ENCODE peak calls at places on chromosomes 3 and 15, in ten cellular contexts. I, P, K, W, H, T, O, L, S and M are unnamed samples.

GRCh38 chr3:49607105-49607591 is 52.9 kb downstream of the BSN start:
- DNase-seq in K (no peak), I (no peak), P (peak; percentile 16), W (no peak), H (no peak), S (no peak), L (no peak), O (no peak), T (no peak), M (no peak)

GRCh38 chr3:67610458-67610857 is 44.0 kb downstream of the SUCLG2 start:
- DNase-seq in H (no peak), K (no peak), I (no peak), W (peak; percentile 85), T (no peak), L (no peak), P (no peak), O (no peak), S (no peak), M (no peak)

GRCh38 chr3:186137051-186137685 is 28.3 kb upstream of the ETV5 start:
- DNase-seq in I (no peak), T (no peak), H (no peak), O (no peak), S (no peak), L (no peak), P (no peak), W (no peak), K (no peak), M (no peak)

GRCh38 chr3:115825046-115825445 is 201.7 kb downstream of the GAP43 start:
- DNase-seq in S (no peak), K (peak; percentile 21), O (no peak), L (no peak), I (no peak), T (no peak), W (peak; percentile 80), P (no peak), H (no peak), M (peak; percentile 79)

GRCh38 chr3:55313701-55314100 is 173.4 kb downstream of the WNT5A start:
- DNase-seq in T (no peak), I (no peak), P (no peak), W (no peak), L (no peak), H (no peak), S (no peak), O (no peak), K (no peak), M (no peak)

GRCh38 chr3:88321696-88322095 is 171.9 kb downstream of the C3orf38 start:
- DNase-seq in K (no peak), T (no peak), O (no peak), L (no peak), P (no peak), H (no peak), I (no peak), S (no peak), W (no peak), M (no peak)

GRCh38 chr3:48739955-48740823 is 23.2 kb upstream of the IP6K2 start:
- DNase-seq in S (peak; percentile 49), P (peak; percentile 89), K (peak; percentile 93), W (peak; percentile 75), H (peak; percentile 70), T (peak; percentile 96), O (peak; percentile 92), I (no peak), L (peak; percentile 90), M (no peak)

GRCh38 chr15:83014205-83014653 is 2.8 kb upstream of the C15orf40 start:
- DNase-seq in T (no peak), I (no peak), L (no peak), W (no peak), O (no peak), H (no peak), P (no peak), S (no peak), K (no peak), M (no peak)

DNA sequence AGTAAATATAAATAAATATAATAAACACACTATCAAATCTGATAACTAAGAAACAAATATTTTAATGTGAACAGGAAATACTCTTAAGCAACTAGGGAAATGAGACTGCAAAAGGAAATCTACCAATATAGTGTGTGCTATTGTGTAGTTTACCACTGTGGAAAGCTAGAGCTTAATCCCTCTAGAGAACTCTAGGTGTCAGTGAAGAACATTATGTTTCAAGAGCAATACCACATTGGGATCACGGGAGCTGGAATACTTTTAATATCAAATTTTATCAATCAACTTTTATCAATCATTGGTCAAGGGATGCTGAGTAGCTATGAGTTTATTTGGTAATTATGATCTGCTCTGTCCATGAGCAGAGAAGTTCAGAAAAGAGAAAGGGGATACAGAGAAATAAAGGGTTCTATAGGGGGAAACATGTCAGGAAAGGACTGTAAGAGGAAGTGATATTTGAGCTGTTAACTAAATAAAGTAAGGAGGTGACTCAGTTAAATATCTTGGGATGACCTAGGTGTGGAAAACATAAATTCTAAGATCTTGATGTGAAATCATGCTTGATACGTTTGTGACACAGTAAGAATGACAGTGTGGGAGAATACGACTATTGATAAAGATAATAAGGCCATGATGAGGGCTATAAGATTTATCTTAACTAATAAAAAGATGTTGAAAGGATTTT is 762.2 kb upstream of the ALCAM start:
- DNase-seq in O (no peak), K (no peak), T (no peak), L (no peak), P (no peak), I (no peak), S (no peak), H (no peak), W (peak; percentile 48), M (no peak)
- TF ChIP-seq CTCF in O (peak; percentile 61), K (peak; percentile 30), T (no peak), L (no peak), P (peak; percentile 20), I (peak; percentile 41), S (no peak), H (peak; percentile 37), W (peak; percentile 51), M (peak; percentile 50)

DNA sequence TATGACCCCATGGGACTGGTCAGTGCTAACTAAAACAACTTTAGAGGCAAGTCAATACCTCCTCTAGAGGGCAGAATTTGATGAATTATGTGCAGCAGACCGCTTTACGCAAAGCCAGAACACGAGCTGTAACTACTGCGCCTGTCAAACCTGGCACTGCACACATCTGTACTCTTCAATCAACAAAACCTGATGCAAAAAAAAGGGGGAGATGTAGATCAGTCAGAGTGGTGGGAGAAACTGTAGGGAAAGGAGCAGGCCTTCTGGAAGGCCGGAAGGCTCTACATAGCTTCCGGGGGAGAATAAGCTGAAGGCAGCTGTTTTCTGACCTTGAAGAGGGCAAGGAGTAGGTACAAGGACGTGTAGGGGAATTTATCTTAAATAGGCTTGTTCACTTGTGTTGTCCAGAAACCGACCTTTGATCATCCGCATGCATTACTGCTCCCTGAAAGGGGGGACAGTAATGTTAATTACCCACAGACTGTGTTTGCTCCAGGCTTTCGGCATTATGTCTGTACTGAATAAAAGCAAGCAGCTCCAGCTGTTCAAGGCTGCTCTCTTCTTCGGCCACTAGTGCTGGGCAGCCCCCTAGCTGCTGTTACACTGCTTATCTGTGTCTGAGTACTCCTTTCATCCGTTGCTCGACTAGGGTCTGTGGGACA is 41.0 kb downstream of the GPR160 start:
- DNase-seq in I (no peak), T (no peak), P (no peak), O (no peak), H (no peak), K (no peak), W (no peak), L (peak; percentile 23), S (no peak), M (no peak)
- TF ChIP-seq CTCF in I (no peak), T (no peak), P (no peak), O (peak; percentile 48), H (no peak), K (peak; percentile 7), W (no peak), L (no peak), S (no peak), M (no peak)

GRCh38 chr3:184908859-184909258 is 96.9 kb downstream of the VPS8 start:
- DNase-seq in O (peak; percentile 57), H (no peak), K (no peak), I (no peak), W (no peak), P (no peak), T (no peak), S (no peak), L (peak; percentile 49), M (no peak)

GRCh38 chr3:184910664-184911063 is 98.7 kb downstream of the VPS8 start:
- DNase-seq in O (no peak), I (no peak), S (no peak), W (no peak), T (no peak), P (no peak), K (no peak), L (no peak), H (no peak), M (no peak)

GRCh38 chr3:184912166-184912565 is 100.2 kb downstream of the VPS8 start:
- DNase-seq in L (no peak), S (no peak), T (no peak), W (no peak), P (no peak), I (no peak), H (no peak), K (no peak), O (no peak), M (no peak)

GRCh38 chr3:184914628-184915027 is 102.7 kb downstream of the VPS8 start:
- DNase-seq in T (no peak), I (no peak), S (no peak), K (no peak), O (no peak), L (no peak), W (peak; percentile 68), P (no peak), H (no peak), M (no peak)

DNA sequence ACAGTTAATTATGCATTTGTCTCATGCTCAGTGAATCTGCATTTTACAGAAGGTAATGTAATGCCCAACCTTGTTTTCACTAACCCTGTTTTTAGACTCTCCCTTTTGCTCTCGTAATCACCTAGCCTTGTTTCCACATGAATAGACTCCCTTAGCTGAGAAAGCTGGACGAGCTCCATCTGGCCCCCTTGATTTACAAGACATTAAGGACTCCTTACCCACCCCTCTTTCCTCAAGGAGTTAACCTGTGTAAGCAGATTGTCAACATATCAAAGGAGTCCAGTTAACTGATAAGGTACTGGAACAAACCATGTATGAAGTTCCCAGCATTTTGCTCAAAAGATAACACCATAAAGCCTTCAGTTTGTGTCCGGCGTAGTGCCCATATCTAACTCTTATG is 99.6 kb downstream of the VPS8 start:
- DNase-seq in T (no peak), K (no peak), L (peak; percentile 19), S (no peak), O (peak; percentile 60), W (no peak), P (no peak), I (no peak), H (no peak), M (no peak)
- TF ChIP-seq CTCF in T (no peak), K (no peak), L (no peak), S (no peak), O (no peak), W (no peak), P (no peak), I (no peak), H (no peak), M (no peak)

GRCh38 chr3:158505117-158505516 is 65.9 kb upstream of the MLF1 start:
- DNase-seq in P (no peak), L (no peak), W (no peak), K (no peak), O (no peak), T (no peak), I (no peak), S (no peak), H (no peak), M (no peak)

GRCh38 chr3:158509891-158510290 is 61.1 kb upstream of the MLF1 start:
- DNase-seq in P (no peak), L (no peak), S (no peak), I (no peak), W (no peak), O (no peak), H (no peak), T (no peak), K (no peak), M (no peak)

DNA sequence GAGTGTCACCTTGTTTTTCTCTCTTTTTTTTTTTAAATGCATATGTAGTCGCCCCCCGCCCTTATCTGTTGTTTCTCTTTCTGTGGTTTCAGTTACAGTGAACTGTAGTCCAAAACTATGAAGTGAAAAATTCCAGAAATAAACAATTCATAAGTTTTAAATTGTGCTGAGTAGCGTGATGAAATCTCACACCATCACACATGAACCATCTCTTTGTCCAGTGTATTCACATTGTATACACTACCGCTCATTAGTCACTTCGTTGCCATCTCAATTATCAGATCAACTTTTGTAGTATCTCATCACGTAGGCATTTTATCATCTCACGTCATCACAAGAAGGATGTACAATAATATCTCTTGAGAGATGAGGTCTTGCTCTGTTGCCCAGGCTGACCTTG is 62.5 kb upstream of the MLF1 start:
- DNase-seq in H (no peak), K (no peak), P (no peak), S (no peak), T (no peak), O (no peak), W (peak; percentile 89), L (no peak), I (no peak), M (no peak)
- TF ChIP-seq CTCF in H (no peak), K (no peak), P (no peak), S (no peak), T (no peak), O (no peak), W (no peak), L (no peak), I (no peak), M (no peak)